ENCODE peak calls at places on chromosomes 3 and 15, in seven cellular contexts. I, Q, P, C, U, N and H are unnamed samples.

GRCh38 chr3:111723293-111723963 is 128.3 kb upstream of the ZBED2 start:
- DNase-seq in U (no peak), N (peak; percentile 84), C (no peak), I (no peak), P (no peak), Q (peak; percentile 74), H (no peak)

GRCh38 chr3:178561239-178561638 is 25.0 kb downstream of the KCNMB2 start:
- DNase-seq in U (no peak), C (no peak), P (no peak), Q (no peak), I (no peak), N (no peak), H (no peak)

GRCh38 chr15:45634442-45635190 is at the start of gene SQOR:
- DNase-seq in N (no peak), Q (peak; percentile 23), P (peak; percentile 63), U (peak; percentile 94), I (no peak), C (peak; percentile 42), H (no peak)

GRCh38 chr3:108292905-108293328 is 3.4 kb upstream of the HHLA2 start:
- DNase-seq in C (no peak), I (no peak), N (no peak), U (no peak), P (no peak), Q (no peak), H (no peak)

GRCh38 chr3:19757773-19758172 is 176.2 kb downstream of the EFHB start:
- DNase-seq in C (no peak), U (no peak), Q (no peak), P (no peak), N (no peak), I (no peak), H (no peak)

GRCh38 chr15:82183121-82184031 is 79.2 kb downstream of the EFL1 start:
- DNase-seq in I (no peak), P (no peak), Q (peak; percentile 74), N (peak; percentile 87), C (no peak), U (no peak), H (no peak)

GRCh38 chr3:121152573-121152972 is 244.6 kb downstream of the STXBP5L start:
- DNase-seq in N (no peak), C (no peak), I (peak; percentile 8), P (no peak), U (no peak), Q (no peak), H (peak; percentile 10)

GRCh38 chr15:85335193-85335939 is 45.0 kb upstream of the AKAP13 start:
- DNase-seq in C (no peak), N (no peak), I (no peak), P (no peak), Q (no peak), U (peak; percentile 72), H (no peak)

GRCh38 chr15:80985976-80986375 is 3.6 kb downstream of the MESD start:
- DNase-seq in U (no peak), P (no peak), I (no peak), N (no peak), C (no peak), Q (no peak), H (no peak)

GRCh38 chr15:80984856-80985255 is 4.8 kb downstream of the MESD start:
- DNase-seq in Q (no peak), P (no peak), U (no peak), C (no peak), I (no peak), N (no peak), H (no peak)

GRCh38 chr15:80989110-80989517 is 505 bp downstream of the MESD start:
- DNase-seq in Q (no peak), P (no peak), U (no peak), C (no peak), N (no peak), I (no peak), H (no peak)

GRCh38 chr15:80988148-80988796 is 1.3 kb downstream of the MESD start:
- DNase-seq in C (no peak), N (no peak), I (no peak), P (no peak), U (no peak), Q (no peak), H (no peak)

DNA sequence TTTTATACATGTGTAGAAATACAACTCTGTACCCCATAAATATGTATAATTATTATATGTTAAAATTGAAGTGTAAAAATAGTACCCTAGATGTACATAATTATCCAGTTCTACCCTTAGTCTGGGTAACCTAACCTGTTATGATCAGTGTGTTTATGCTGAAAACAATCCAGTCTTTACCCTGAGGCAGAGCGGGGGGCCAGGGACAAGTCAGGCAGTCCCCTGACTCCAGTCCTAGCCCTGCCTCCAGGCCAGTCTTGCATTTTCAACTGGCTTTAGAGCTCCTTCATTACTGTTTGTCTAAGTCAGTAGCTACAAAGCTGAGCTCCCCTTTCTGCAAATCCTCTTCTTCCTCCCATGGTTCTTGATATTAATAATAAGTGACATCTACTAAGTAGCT is 3.1 kb downstream of the MESD start:
- DNase-seq in N (no peak), U (no peak), I (no peak), P (no peak), Q (no peak), C (no peak), H (no peak)
- H3K4me3 ChIP-seq in N (no peak overlapping the region), U (no peak overlapping the region), I (no peak overlapping the region), P (no peak overlapping the region), Q (no peak overlapping the region), C (no peak overlapping the region), H (no peak overlapping the region)

GRCh38 chr3:46498916-46499519 is 1.2 kb downstream of the RTP3 start:
- DNase-seq in Q (no peak), U (no peak), N (no peak), P (no peak), I (no peak), C (no peak), H (no peak)

GRCh38 chr3:46500631-46501377 is 3.0 kb downstream of the RTP3 start:
- DNase-seq in Q (peak; percentile 66), P (no peak), N (peak; percentile 65), C (no peak), U (no peak), I (no peak), H (peak; percentile 33)

GRCh38 chr3:46497556-46498265 is at the start of gene RTP3:
- DNase-seq in C (no peak), P (no peak), U (no peak), Q (no peak), N (no peak), I (no peak), H (no peak)

GRCh38 chr3:46495901-46496456 is 1.8 kb upstream of the RTP3 start:
- DNase-seq in I (no peak), U (no peak), N (peak; percentile 62), Q (peak; percentile 49), P (no peak), C (no peak), H (no peak)

GRCh38 chr3:46496745-46497555 is 826 bp upstream of the RTP3 start:
- DNase-seq in I (no peak), N (no peak), P (peak; percentile 27), U (peak; percentile 40), Q (no peak), C (peak; percentile 62), H (peak; percentile 72)
- H3K4me3 ChIP-seq in I (no peak overlapping the region), N (no peak overlapping the region), P (no peak overlapping the region), U (no peak overlapping the region), Q (no peak overlapping the region), C (no peak overlapping the region), H (no peak overlapping the region)

GRCh38 chr3:98563661-98564281 is 29.6 kb downstream of the CPOX start:
- DNase-seq in Q (no peak), I (no peak), P (peak; percentile 82), C (peak; percentile 19), N (peak; percentile 30), U (no peak), H (peak; percentile 50)

GRCh38 chr3:98565843-98566242 is 27.6 kb downstream of the CPOX start:
- DNase-seq in C (peak; percentile 61), Q (no peak), I (no peak), P (no peak), N (no peak), U (no peak), H (no peak)

GRCh38 chr3:98561727-98562521 is 30.1 kb downstream of the GPR15 start:
- DNase-seq in N (no peak), P (peak; percentile 26), I (no peak), U (no peak), C (peak; percentile 37), Q (peak; percentile 44), H (no peak)

GRCh38 chr3:98565237-98565643 is 28.2 kb downstream of the CPOX start:
- DNase-seq in I (no peak), Q (no peak), C (no peak), U (no peak), P (no peak), N (no peak), H (no peak)

GRCh38 chr3:98564282-98565005 is 29.0 kb downstream of the CPOX start:
- DNase-seq in I (no peak), Q (no peak), C (peak; percentile 54), U (no peak), N (no peak), P (peak; percentile 67), H (peak; percentile 79)
- H3K4me3 ChIP-seq in I (no peak overlapping the region), Q (no peak overlapping the region), C (no peak overlapping the region), U (no peak overlapping the region), N (no peak overlapping the region), P (no peak overlapping the region), H (peak overlapping the region; percentile 28)

DNA sequence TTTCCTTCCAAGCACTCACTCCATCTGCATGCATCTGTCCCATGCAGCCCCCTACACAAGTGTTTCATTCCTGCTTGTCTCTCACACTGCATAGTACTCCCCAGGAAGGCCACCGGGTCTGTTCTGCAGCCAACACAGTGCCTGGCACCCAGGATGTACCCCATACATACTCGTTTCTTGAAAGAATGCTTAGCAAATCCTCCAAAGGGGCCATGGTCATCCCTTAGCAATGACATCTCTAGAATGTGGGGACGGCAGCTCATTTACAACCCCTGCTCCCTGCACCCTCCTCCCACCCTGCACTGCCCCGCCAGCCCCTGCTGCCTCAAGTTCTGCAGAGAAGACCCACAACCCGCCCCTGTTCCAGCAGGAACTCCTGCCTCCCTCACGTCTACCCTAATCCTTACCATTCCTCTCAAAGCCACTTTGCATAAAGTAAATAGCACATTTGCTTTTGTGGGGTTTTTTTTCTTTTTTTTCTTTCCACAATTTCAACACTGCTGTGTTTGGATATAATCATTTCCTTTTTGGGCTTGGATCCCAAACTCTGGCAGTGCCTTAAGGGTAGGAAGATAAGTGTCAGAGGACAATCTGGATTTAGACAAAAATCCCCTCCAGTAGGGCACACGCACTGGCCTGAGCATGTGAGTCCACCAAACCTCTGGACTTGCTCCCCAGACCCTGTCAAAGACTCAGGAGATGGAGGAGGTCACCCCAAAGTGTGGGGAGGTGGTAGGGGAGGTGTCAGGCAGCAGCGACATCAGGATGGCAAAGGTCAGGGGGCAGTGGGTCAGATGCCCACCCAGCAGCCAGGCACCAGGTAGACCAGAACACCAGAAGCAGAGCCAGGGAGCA is 68.4 kb downstream of the MEGF11 start:
- DNase-seq in U (no peak), C (no peak), Q (no peak), I (no peak), N (no peak), P (no peak), H (no peak)
- H3K4me3 ChIP-seq in U (no peak overlapping the region), C (no peak overlapping the region), Q (no peak overlapping the region), I (no peak overlapping the region), N (no peak overlapping the region), P (no peak overlapping the region), H (no peak overlapping the region)